ENCODE peak calls at places on chromosomes 6 and 20, in four cellular contexts. O, Y, G and K are unnamed samples. For H3K9me3, the result is how much of the 10 kb centered on the place peaks cover.

GRCh38 chr6:110895907-110896608 is 21.5 kb downstream of the AMD1 start:
- DNase-seq in O (no peak), Y (no peak), G (no peak), K (no peak)

GRCh38 chr20:51402201-51402600 is 140.3 kb downstream of the NFATC2 start:
- DNase-seq in O (no peak), Y (peak), G (no peak), K (no peak)

GRCh38 chr6:127737009-127737486 is 160.1 kb downstream of the C6orf58 start:
- DNase-seq in O (no peak), Y (peak), G (peak), K (no peak)

GRCh38 chr20:63740501-63741353 is 1.2 kb downstream of the SLC2A4RG start:
- DNase-seq in O (peak), Y (peak), G (peak), K (peak)

GRCh38 chr6:32627831-32628230 is 9.4 kb upstream of the HLA-DQA1 start:
- DNase-seq in O (no peak), Y (peak), G (no peak), K (no peak)

GRCh38 chr6:128494440-128494839 is 26.0 kb downstream of the PTPRK start:
- DNase-seq in O (no peak), Y (no peak), G (no peak), K (no peak)

GRCh38 chr20:8223096-8223870 is 91.2 kb downstream of the PLCB1 start:
- DNase-seq in O (no peak), Y (peak), G (no peak), K (no peak)

GRCh38 chr6:21856096-21856825 is 262.7 kb downstream of the SOX4 start:
- DNase-seq in O (no peak), Y (peak), G (peak), K (no peak)

GRCh38 chr20:31841928-31842327 is 3.5 kb downstream of the FOXS1 start:
- DNase-seq in O (no peak), Y (peak), G (no peak), K (no peak)

GRCh38 chr20:7943891-7944290 is 3.6 kb upstream of the HAO1 start:
- DNase-seq in O (no peak), Y (no peak), G (no peak), K (no peak)

GRCh38 chr6:37695857-37696219 is 1.8 kb downstream of the MDGA1 start:
- DNase-seq in O (no peak), Y (peak), G (no peak), K (no peak)

GRCh38 chr6:20827798-20828197 is 293.5 kb downstream of the CDKAL1 start:
- DNase-seq in O (no peak), Y (peak), G (no peak), K (no peak)

GRCh38 chr20:45056473-45057148 is 44.3 kb downstream of the KCNS1 start:
- DNase-seq in O (no peak), Y (no peak), G (no peak), K (no peak)

GRCh38 chr6:47034919-47035318 is 7.2 kb downstream of the ADGRF1 start:
- DNase-seq in O (no peak), Y (peak), G (no peak), K (no peak)

GRCh38 chr20:46065691-46066090 is 24.1 kb downstream of the NCOA5 start:
- DNase-seq in O (no peak), Y (no peak), G (no peak), K (no peak)

GRCh38 chr20:45306431-45306982 is at the start of gene RBPJL:
- DNase-seq in O (no peak), Y (no peak), G (no peak), K (peak)

GRCh38 chr6:169252805-169253189 is 849 bp downstream of the THBS2 start:
- DNase-seq in O (no peak), Y (no peak), G (no peak), K (no peak)

GRCh38 chr20:4112490-4113420 is 97.4 kb upstream of the RNF24 start:
- DNase-seq in O (peak), Y (peak), G (no peak), K (no peak)

GRCh38 chr6:154242617-154243357 is 113.8 kb downstream of the IPCEF1 start:
- DNase-seq in O (no peak), Y (no peak), G (no peak), K (no peak)

GRCh38 chr6:75049308-75049707 is 156.5 kb downstream of the COL12A1 start:
- DNase-seq in O (no peak), Y (no peak), G (no peak), K (no peak)
- TF ChIP-seq CTCF in O (no peak), Y (no peak), G (no peak), K (no peak)

GRCh38 chr20:34235875-34236274 is 5.3 kb upstream of the ASIP start:
- DNase-seq in O (no peak), Y (no peak), G (no peak), K (no peak)

GRCh38 chr20:34240121-34240520 is 1.1 kb upstream of the ASIP start:
- DNase-seq in O (no peak), Y (no peak), G (no peak), K (no peak)

GRCh38 chr20:34240698-34241615 is at the start of gene ASIP:
- DNase-seq in O (no peak), Y (no peak), G (no peak), K (no peak)

GRCh38 chr20:34233687-34234086 is 7.5 kb upstream of the ASIP start:
- DNase-seq in O (no peak), Y (no peak), G (no peak), K (no peak)

GRCh38 chr20:34237942-34238341 is 3.3 kb upstream of the ASIP start:
- DNase-seq in O (no peak), Y (no peak), G (no peak), K (no peak)
- H3K9me3 ChIP-seq in O (under half), Y (under half), G (under half), K (under half)

GRCh38 chr6:4020822-4021132 is 58.2 kb downstream of the FAM217A start:
- DNase-seq in O (no peak), Y (no peak), G (no peak), K (no peak)

GRCh38 chr6:4017847-4018193 is 61.1 kb downstream of the FAM217A start:
- DNase-seq in O (no peak), Y (peak), G (no peak), K (no peak)

GRCh38 chr6:4021133-4021861 is 57.6 kb downstream of the FAM217A start:
- DNase-seq in O (peak), Y (peak), G (peak), K (peak)

GRCh38 chr6:4017058-4017457 is 61.9 kb downstream of the FAM217A start:
- DNase-seq in O (no peak), Y (no peak), G (no peak), K (no peak)

DNA sequence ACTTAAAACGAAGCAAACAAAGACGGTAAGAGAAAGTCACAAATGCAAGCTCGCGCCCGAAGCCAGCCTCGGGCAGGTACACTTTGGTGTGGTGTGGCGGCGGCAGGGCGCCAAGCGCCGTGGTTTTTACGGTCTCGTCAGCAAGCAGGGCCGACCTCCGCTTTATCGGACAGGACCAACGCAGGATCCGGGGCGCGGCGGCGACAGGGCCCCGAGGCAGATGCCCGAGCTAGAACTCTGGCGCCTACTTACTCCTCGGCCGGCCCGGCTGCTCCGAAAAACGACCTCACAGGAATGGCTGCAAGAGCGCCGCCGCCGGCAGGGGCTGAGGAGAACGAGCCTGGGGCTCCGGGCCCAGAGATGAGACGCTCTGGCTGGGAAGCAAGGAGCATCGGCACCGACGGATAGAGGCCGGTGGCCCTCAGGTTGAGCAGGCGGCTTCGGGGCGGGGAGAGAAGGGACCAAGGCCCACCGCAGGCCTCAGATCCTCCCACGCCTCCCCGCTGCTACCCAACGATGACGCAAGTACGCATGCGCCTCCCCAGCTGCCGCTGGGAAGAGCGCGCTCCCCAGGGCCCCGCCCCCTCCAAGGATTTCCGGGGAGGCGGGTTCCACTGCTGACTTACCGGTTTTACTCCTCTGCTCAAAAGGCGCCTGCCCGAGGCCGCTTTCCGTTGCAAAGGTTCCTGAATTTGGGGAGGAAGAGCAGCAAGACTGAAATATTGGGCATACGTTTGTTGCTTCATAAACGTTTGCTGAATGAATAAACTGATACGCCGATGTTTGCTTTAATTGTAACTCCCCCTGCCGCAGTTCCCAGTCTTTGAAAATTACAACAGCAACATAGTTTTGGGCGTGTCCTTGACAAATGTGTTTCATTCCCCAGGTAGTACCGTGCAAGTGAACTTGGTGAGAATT is 60.5 kb downstream of the FAM217A start:
- DNase-seq in O (peak), Y (peak), G (peak), K (peak)
- TF ChIP-seq CTCF in O (peak), Y (peak), G (peak), K (peak)

GRCh38 chr6:87641065-87641692 is 51.2 kb downstream of the ORC3 start:
- DNase-seq in O (no peak), Y (no peak), G (no peak), K (no peak)
- H3K9me3 ChIP-seq in O (under half), Y (under half), G (under half), K (under half)